ENCODE peak calls at places on chromosomes 12 and 14, in six cellular contexts. V, P, O, G, X and S are unnamed samples.

GRCh38 chr14:97179573-97179972 is 382.4 kb downstream of the VRK1 start:
- DNase-seq in V (no peak), P (no peak), O (peak; percentile 37), G (no peak), X (no peak), S (no peak)

GRCh38 chr14:96051231-96051630 is 12.1 kb downstream of the C14orf132 start:
- DNase-seq in V (no peak), P (no peak), O (no peak), G (no peak), X (no peak), S (no peak)

GRCh38 chr14:34374998-34375740 is 86.9 kb downstream of the SPTSSA start:
- DNase-seq in V (no peak), P (no peak), O (no peak), G (no peak), X (no peak), S (no peak)

GRCh38 chr12:124463341-124463861 is 104.0 kb downstream of the NCOR2 start:
- DNase-seq in V (no peak), P (no peak), O (peak; percentile 45), G (no peak), X (no peak), S (no peak)

GRCh38 chr12:80443974-80444666 is at the start of gene PTPRQ:
- DNase-seq in V (no peak), P (no peak), O (no peak), G (no peak), X (no peak), S (no peak)

GRCh38 chr14:37406095-37406494 is 189.0 kb downstream of the FOXA1 start:
- DNase-seq in V (no peak), P (no peak), O (no peak), G (no peak), X (no peak), S (no peak)

GRCh38 chr12:112380663-112381420 is 1.4 kb downstream of the HECTD4 start:
- DNase-seq in V (peak; percentile 11), P (no peak), O (peak; percentile 25), G (no peak), X (no peak), S (no peak)

GRCh38 chr12:3644103-3644502 is 108.8 kb downstream of the CRACR2A start:
- DNase-seq in V (no peak), P (no peak), O (no peak), G (no peak), X (no peak), S (no peak)

GRCh38 chr14:29925106-29925722 is 2.4 kb downstream of the PRKD1 start:
- DNase-seq in V (no peak), P (no peak), O (no peak), G (no peak), X (no peak), S (no peak)

GRCh38 chr12:70418101-70418500 is 52.0 kb downstream of the KCNMB4 start:
- DNase-seq in V (no peak), P (no peak), O (no peak), G (no peak), X (no peak), S (no peak)

GRCh38 chr12:12836571-12836970 is 23.4 kb downstream of the DDX47 start:
- DNase-seq in V (no peak), P (no peak), O (no peak), G (no peak), X (no peak), S (no peak)

GRCh38 chr12:12839886-12840285 is 26.7 kb downstream of the DDX47 start:
- DNase-seq in V (peak; percentile 95), P (no peak), O (no peak), G (peak; percentile 67), X (no peak), S (peak; percentile 90)

GRCh38 chr12:12840500-12840899 is 27.4 kb downstream of the DDX47 start:
- DNase-seq in V (no peak), P (no peak), O (no peak), G (no peak), X (no peak), S (no peak)

GRCh38 chr12:12837025-12837872 is 24.1 kb downstream of the DDX47 start:
- DNase-seq in V (peak; percentile 86), P (no peak), O (peak; percentile 61), G (peak; percentile 75), X (peak; percentile 48), S (peak; percentile 67)

DNA sequence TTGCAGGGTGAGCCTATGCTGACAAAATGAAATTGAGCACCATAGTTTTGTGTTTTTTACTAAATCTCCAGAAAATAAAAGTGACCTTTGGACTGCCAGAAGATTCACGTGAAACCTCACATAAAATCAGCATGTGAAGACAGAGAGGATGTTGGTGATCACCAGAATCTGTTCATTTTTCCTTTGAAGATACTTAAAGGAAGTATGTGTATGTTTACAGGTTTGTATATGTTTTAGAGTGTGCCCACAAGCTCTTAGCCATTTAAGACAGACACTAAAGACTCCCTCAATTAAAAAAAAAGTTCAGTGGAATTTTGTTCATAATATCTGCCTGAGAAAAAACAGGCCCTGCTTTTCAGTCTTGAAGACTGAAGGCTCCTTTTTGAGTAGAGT is 25.9 kb downstream of the DDX47 start:
- DNase-seq in V (no peak), P (no peak), O (no peak), G (no peak), X (no peak), S (no peak)
- TF ChIP-seq MAX in V (no peak), P (no peak), O (no peak), G (no peak), X (no peak), S (no peak)

GRCh38 chr12:47819902-47820630 is at the start of gene HDAC7:
- DNase-seq in V (peak; percentile 90), P (no peak), O (peak; percentile 86), G (peak; percentile 90), X (peak; percentile 95), S (peak; percentile 24)
- TF ChIP-seq MAX in V (no peak), P (peak; percentile 53), O (no peak), G (peak; percentile 81), X (no peak), S (no peak)

GRCh38 chr14:27040552-27040951 is 442.7 kb upstream of the NOVA1 start:
- DNase-seq in V (no peak), P (no peak), O (no peak), G (no peak), X (no peak), S (no peak)
- TF ChIP-seq MAX in V (no peak), P (no peak), O (no peak), G (no peak), X (no peak), S (no peak)

GRCh38 chr12:53958128-53958527 is 3.4 kb downstream of the HOXC12 start:
- DNase-seq in V (no peak), P (no peak), O (no peak), G (no peak), X (no peak), S (no peak)
- TF ChIP-seq MAX in V (no peak), P (no peak), O (no peak), G (no peak), X (no peak), S (no peak)